ENCODE peak calls at places on chromosomes 16 and 17, in six cellular contexts. J is MM.1S, B is GM23248, E is stomach, A is heart left ventricle, D is neuronal stem cell. P is an unnamed sample.

GRCh38 chr17:80603380-80603779 is 58.7 kb downstream of the RPTOR start:
- DNase-seq in J (no peak), E (no peak), B (no peak), A (no peak), D (no peak), P (no peak)

GRCh38 chr17:246851-247421 is 65.5 kb upstream of the DOC2B start:
- DNase-seq in A (peak; percentile 21), E (no peak), J (no peak), B (no peak), D (no peak), P (peak; percentile 6)

GRCh38 chr17:56808503-56808902 is 25.2 kb downstream of the C17orf67 start:
- DNase-seq in D (no peak), A (no peak), J (no peak), B (no peak), E (no peak), P (no peak)

GRCh38 chr17:1010086-1010450 is 13.1 kb downstream of the TIMM22 start:
- DNase-seq in B (no peak), D (no peak), A (no peak), E (no peak), J (no peak), P (no peak)

GRCh38 chr16:31202402-31203385 is at the start of gene PYCARD:
- DNase-seq in J (peak; percentile 25), E (peak; percentile 45), A (peak; percentile 85), B (peak; percentile 76), D (no peak), P (no peak)

GRCh38 chr16:424623-425081 is 797 bp upstream of the RAB11FIP3 start:
- DNase-seq in D (no peak), B (peak; percentile 63), E (peak; percentile 40), A (peak; percentile 79), J (no peak), P (peak; percentile 72)

GRCh38 chr17:18991531-18992315 is 12.8 kb downstream of the FAM83G start:
- DNase-seq in B (no peak), A (no peak), J (no peak), E (no peak), D (no peak), P (no peak)

GRCh38 chr16:8893976-8894690 is 12.0 kb downstream of the LITAFD start:
- DNase-seq in A (no peak), B (no peak), E (no peak), D (no peak), J (no peak), P (no peak)

GRCh38 chr17:76353004-76353598 is 615 bp downstream of the PRPSAP1 start:
- DNase-seq in J (no peak), E (peak; percentile 34), B (peak; percentile 61), D (no peak), A (peak; percentile 65), P (peak; percentile 31)

GRCh38 chr16:20624882-20625807 is 49.0 kb upstream of the ACSM2B start:
- DNase-seq in B (no peak), J (no peak), A (no peak), D (no peak), E (no peak), P (no peak)

GRCh38 chr16:23380501-23380951 is 72.5 kb downstream of the COG7 start:
- DNase-seq in D (no peak), J (no peak), B (no peak), A (no peak), E (no peak), P (no peak)

GRCh38 chr17:83067071-83067717 is 12.2 kb upstream of the METRNL start:
- DNase-seq in D (no peak), E (peak; percentile 24), B (no peak), J (no peak), A (peak; percentile 39), P (peak; percentile 12)

GRCh38 chr17:31568140-31568938 is 176.9 kb downstream of the RAB11FIP4 start:
- DNase-seq in E (no peak), D (no peak), J (no peak), A (no peak), B (peak; percentile 47), P (no peak)

DNA sequence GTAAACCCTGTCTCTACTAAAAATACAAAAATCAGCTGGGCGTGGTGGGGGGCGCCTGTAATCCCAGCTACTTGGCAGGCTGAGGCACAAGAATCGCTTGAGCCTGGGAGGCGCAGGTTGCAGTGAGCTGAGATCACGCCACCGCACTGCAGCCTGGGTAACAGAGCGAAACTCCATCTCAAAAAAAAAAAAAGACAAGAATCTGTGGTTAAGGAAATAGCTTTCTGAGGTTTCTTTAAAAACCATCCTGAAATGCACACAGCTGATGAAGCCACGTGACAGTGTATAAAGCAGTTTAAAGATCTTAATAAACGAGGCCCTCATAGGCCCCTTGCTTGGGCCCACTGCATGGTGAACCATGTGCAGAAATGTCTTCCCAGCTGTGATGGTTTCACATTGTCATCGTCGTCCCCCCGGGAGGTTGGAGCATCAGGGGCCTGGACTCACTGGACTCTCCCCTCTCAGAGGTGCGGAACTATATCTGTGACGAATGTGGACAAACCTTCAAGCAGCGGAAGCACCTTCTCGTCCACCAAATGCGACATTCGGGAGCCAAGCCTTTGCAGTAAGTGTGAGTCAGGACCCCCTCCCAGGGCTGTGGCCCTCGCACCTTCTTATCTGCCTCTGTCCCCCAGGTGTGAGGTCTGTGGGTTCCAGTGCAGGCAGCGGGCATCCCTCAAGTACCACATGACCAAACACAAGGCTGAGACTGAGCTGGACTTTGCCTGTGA is 16.2 kb downstream of the ZNF276 start:
- DNase-seq in E (no peak), D (no peak), B (no peak), A (no peak), J (no peak), P (no peak)
- H3K4me3 ChIP-seq in E (no peak overlapping the region), D (peak overlapping the region; percentile 2), B (no peak overlapping the region), A (no peak overlapping the region), J (no peak overlapping the region), P (no peak overlapping the region)

DNA sequence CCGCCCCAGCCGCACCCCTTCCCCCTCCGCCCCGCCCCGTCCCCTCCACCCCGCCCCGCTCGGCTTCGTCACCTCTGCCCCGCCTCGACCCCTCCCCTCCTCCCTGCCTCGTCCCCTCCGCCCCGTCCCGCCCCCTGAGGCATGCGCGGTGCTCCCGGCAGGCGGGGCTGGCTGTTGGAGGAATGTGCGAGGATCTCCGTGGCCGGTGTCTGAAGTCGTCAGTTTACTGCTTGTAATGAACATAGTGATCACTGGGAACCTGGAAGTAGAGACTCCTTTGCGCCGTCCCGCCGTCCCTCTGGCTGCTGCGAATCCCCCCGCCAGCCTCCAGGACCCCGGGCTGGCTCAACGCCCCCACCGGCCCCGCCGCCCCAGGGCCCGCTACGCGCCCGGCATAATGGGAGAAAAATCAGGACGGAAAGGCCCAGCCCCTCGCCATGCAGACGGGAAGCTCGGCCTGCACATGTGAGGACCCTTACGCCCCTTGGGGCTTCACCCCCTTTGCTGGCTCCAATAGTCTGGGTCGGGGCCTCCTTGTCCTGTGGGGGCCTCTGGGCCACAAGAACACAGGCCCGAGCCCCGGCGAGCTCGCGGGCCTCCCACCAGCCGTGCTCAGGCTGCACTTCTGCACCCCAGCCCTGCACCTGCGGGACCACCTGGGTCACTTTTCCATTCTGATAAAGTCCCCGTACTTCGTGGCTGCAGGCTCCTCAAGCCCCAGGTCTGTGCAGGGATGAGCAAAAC is 743.1 kb downstream of the KCNJ18 start:
- DNase-seq in B (no peak), D (no peak), J (no peak), A (no peak), E (no peak), P (no peak)
- H3K9me3 ChIP-seq in B (no peaks in the 10 kb centered on the region), D (no peaks in the 10 kb centered on the region), J (no peaks in the 10 kb centered on the region), A (peaks cover 3% of the 10 kb centered on the region), E (no peaks in the 10 kb centered on the region), P (no peaks in the 10 kb centered on the region)

GRCh38 chr17:38464251-38464722 is 36.0 kb downstream of the ARHGAP23 start:
- DNase-seq in A (peak; percentile 75), E (peak; percentile 50), J (no peak), B (peak; percentile 80), D (no peak), P (peak; percentile 93)
- H3K4me3 ChIP-seq in A (peak overlapping the region; percentile 63), E (peak overlapping the region; percentile 46), J (no peak overlapping the region), B (peak overlapping the region; percentile 75), D (no peak overlapping the region), P (no peak overlapping the region)

GRCh38 chr16:64657316-64658011 is 464.4 kb downstream of the CDH11 start:
- DNase-seq in E (no peak), J (no peak), D (no peak), B (peak; percentile 70), A (no peak), P (no peak)

GRCh38 chr16:64654137-64654652 is 467.7 kb downstream of the CDH11 start:
- DNase-seq in E (no peak), D (no peak), B (peak; percentile 25), A (no peak), J (no peak), P (no peak)

GRCh38 chr16:64656471-64656870 is 465.4 kb downstream of the CDH11 start:
- DNase-seq in D (no peak), J (no peak), E (no peak), A (no peak), B (no peak), P (no peak)

GRCh38 chr16:64659863-64660262 is 462.0 kb downstream of the CDH11 start:
- DNase-seq in E (no peak), A (no peak), J (no peak), B (no peak), D (no peak), P (no peak)
- H3K9me3 ChIP-seq in E (no peaks in the 10 kb centered on the region), A (no peaks in the 10 kb centered on the region), J (no peaks in the 10 kb centered on the region), B (no peaks in the 10 kb centered on the region), D (no peaks in the 10 kb centered on the region), P (no peaks in the 10 kb centered on the region)

GRCh38 chr17:20991276-20992037 is 51.4 kb downstream of the USP22 start:
- DNase-seq in D (no peak), A (no peak), J (no peak), B (no peak), E (no peak), P (no peak)
- H3K4me3 ChIP-seq in D (no peak overlapping the region), A (no peak overlapping the region), J (no peak overlapping the region), B (no peak overlapping the region), E (no peak overlapping the region), P (no peak overlapping the region)

GRCh38 chr16:35744084-35744483 is 2284.7 kb downstream of the TP53TG3F start:
- DNase-seq in E (no peak), J (no peak), B (no peak), D (no peak), A (no peak), P (no peak)

GRCh38 chr16:35744716-35745115 is 2285.3 kb downstream of the TP53TG3F start:
- DNase-seq in J (no peak), B (no peak), A (no peak), D (no peak), E (no peak), P (no peak)

GRCh38 chr16:35746281-35746962 is 2287.0 kb downstream of the TP53TG3F start:
- DNase-seq in J (no peak), A (no peak), B (no peak), E (no peak), D (no peak), P (peak; percentile 33)

GRCh38 chr16:35745821-35746248 is 2286.4 kb downstream of the TP53TG3F start:
- DNase-seq in J (no peak), B (no peak), E (no peak), A (no peak), D (no peak), P (no peak)

DNA sequence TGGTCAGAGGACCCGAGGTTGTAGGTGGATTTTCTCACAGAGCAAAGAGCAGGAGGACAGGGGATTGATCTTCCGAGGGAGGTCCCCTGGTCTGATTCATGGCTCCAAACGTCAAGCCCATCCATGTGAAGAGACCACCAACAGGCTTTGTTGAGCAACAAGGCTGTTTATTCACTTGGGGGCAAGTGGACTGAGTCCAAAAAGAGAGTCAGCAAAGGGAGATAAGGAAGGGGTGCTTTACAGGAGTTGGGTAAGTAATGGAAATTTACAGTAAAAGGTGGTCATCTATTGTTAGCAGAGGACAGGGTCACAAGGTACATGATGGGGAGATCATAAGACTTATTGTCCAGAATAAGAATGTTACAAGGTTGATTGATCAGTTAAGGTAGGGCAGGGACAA is 2285.8 kb downstream of the TP53TG3F start:
- DNase-seq in J (no peak), E (no peak), D (no peak), A (no peak), B (no peak), P (no peak)
- H3K9me3 ChIP-seq in J (no peaks in the 10 kb centered on the region), E (no peaks in the 10 kb centered on the region), D (no peaks in the 10 kb centered on the region), A (no peaks in the 10 kb centered on the region), B (no peaks in the 10 kb centered on the region), P (no peaks in the 10 kb centered on the region)

GRCh38 chr17:41676058-41676419 is 12.6 kb upstream of the EIF1 start:
- DNase-seq in B (no peak), D (no peak), E (no peak), J (no peak), A (no peak), P (no peak)
- H3K4me3 ChIP-seq in B (no peak overlapping the region), D (no peak overlapping the region), E (no peak overlapping the region), J (no peak overlapping the region), A (no peak overlapping the region), P (no peak overlapping the region)